ENCODE peak calls at places on chromosome 13, in nine cellular contexts. V is spleen; G is heart right ventricle; X is ovary; K is neural progenitor cell; D is sigmoid colon; C is effector memory CD4-positive, alpha-beta T cell; E is naive thymus-derived CD4-positive, alpha-beta T cell; S is astrocyte. J is an unnamed sample.
A peak's percentile ranks its signal among the peaks of the same experiment; 100 is the strongest.

GRCh38 chr13:84137292-84137691 is 255.0 kb upstream of the SLITRK1 start:
- DNase-seq in D (no peak), V (peak; percentile 56), G (no peak), E (peak; percentile 57), X (no peak), K (no peak), C (peak; percentile 37), S (peak; percentile 37), J (no peak)

GRCh38 chr13:68304287-68304893 is 1074.3 kb upstream of the PCDH9 start:
- DNase-seq in E (no peak), D (no peak), K (peak; percentile 35), X (no peak), S (peak; percentile 1), C (no peak), V (no peak), G (no peak), J (peak; percentile 16)

GRCh38 chr13:73602295-73602694 is 531.9 kb downstream of the KLF12 start:
- DNase-seq in D (no peak), C (no peak), S (peak; percentile 34), G (no peak), K (no peak), X (no peak), V (no peak), E (no peak), J (no peak)

GRCh38 chr13:106561551-106562170 is 6.3 kb downstream of the ARGLU1 start:
- DNase-seq in G (no peak), D (no peak), V (no peak), X (no peak), K (peak; percentile 55), C (peak; percentile 13), S (peak; percentile 59), E (no peak), J (no peak)

GRCh38 chr13:80400834-80401450 is 60.0 kb upstream of the SPRY2 start:
- DNase-seq in V (no peak), S (no peak), E (no peak), X (no peak), K (no peak), D (no peak), G (no peak), C (no peak), J (no peak)

GRCh38 chr13:99909836-99910619 is 61.5 kb downstream of the ZIC5 start:
- DNase-seq in E (no peak), C (no peak), S (no peak), K (no peak), D (no peak), X (no peak), G (peak; percentile 33), V (no peak), J (no peak)

GRCh38 chr13:37211542-37211941 is 106.1 kb upstream of the CSNK1A1L start:
- DNase-seq in D (no peak), C (no peak), X (no peak), K (peak; percentile 3), V (no peak), S (no peak), G (no peak), E (no peak), J (no peak)

GRCh38 chr13:59747529-59747928 is 416.2 kb downstream of the DIAPH3 start:
- DNase-seq in X (no peak), C (no peak), S (no peak), V (no peak), K (peak; percentile 7), E (no peak), G (no peak), D (no peak), J (no peak)

GRCh38 chr13:97335488-97336134 is 98.4 kb upstream of the RAP2A start:
- DNase-seq in V (no peak), G (no peak), K (no peak), S (no peak), C (no peak), X (no peak), D (no peak), E (no peak), J (no peak)

GRCh38 chr13:27595055-27595811 is 25.1 kb downstream of the LNX2 start:
- DNase-seq in X (no peak), D (no peak), V (no peak), C (no peak), K (no peak), S (no peak), G (no peak), E (no peak), J (no peak)

GRCh38 chr13:110644892-110645521 is 29.7 kb downstream of the NAXD start:
- DNase-seq in S (peak; percentile 48), X (peak; percentile 69), V (peak; percentile 94), C (peak; percentile 11), D (peak; percentile 90), E (peak; percentile 49), G (peak; percentile 57), K (peak; percentile 93), J (peak; percentile 55)

GRCh38 chr13:80341771-80342271 is 895 bp upstream of the SPRY2 start:
- DNase-seq in E (no peak), C (no peak), V (peak; percentile 77), G (peak; percentile 51), D (peak; percentile 79), S (peak; percentile 52), K (peak; percentile 89), X (peak; percentile 44), J (no peak)

GRCh38 chr13:99990045-99990977 is 8.7 kb downstream of the ZIC2 start:
- DNase-seq in D (no peak), C (no peak), X (no peak), E (no peak), V (no peak), G (no peak), S (no peak), K (peak; percentile 63), J (no peak)

GRCh38 chr13:36251528-36251927 is 37.2 kb upstream of the SOHLH2 start:
- DNase-seq in S (no peak), X (no peak), K (no peak), E (no peak), C (no peak), V (no peak), D (no peak), G (no peak), J (no peak)

GRCh38 chr13:57527114-57527770 is 104.3 kb upstream of the PCDH17 start:
- DNase-seq in D (no peak), S (no peak), G (no peak), X (no peak), K (no peak), E (no peak), C (no peak), V (no peak), J (no peak)
- H3K4me3 ChIP-seq in D (no peak overlapping the region), S (no peak overlapping the region), G (no peak overlapping the region), X (no peak overlapping the region), K (no peak overlapping the region), E (no peak overlapping the region), C (no peak overlapping the region), V (no peak overlapping the region), J (no peak overlapping the region)

DNA sequence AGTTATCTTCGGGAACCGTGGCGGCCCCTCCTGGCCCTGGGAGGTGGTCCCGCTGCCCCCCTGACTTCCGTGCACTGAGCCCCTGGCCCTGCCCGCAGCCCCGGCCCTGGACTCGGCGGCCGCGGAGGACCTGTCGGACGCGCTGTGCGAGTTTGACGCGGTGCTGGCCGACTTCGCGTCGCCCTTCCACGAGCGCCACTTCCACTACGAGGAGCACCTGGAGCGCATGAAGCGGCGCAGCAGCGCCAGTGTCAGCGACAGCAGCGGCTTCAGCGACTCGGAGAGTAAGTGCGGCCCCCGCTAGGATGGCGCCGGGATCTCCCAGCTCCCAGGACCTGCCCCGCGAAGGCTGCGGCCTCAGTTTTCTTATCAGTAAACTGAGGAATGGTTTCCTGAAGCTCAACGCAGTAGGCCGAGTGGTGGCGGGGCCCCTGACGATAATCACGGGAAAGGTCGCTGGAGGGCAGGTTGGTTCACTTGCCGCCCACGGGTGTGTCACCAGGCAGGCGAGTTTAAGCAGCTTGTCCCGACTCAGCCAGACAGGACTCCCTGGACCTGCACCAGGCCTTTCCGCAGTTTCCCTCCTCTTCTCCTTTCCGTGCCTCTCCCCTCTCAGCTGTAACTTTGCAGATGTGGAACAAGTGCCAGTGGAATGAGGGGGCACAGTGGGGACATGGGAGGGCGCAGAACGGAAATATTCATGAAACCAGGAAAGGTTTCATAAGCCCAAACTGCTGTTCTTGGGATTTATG is 1.0 kb downstream of the RGCC start:
- DNase-seq in G (peak; percentile 41), X (no peak), D (peak; percentile 67), K (peak; percentile 54), V (peak; percentile 91), S (peak; percentile 14), C (no peak), E (peak; percentile 66), J (no peak)
- H3K27me3 ChIP-seq in G (peaks cover 33% of the 10 kb centered on the region), X (no peaks in the 10 kb centered on the region), D (peaks cover 67% of the 10 kb centered on the region), K (peaks cover 98% of the 10 kb centered on the region), V (peaks cover 22% of the 10 kb centered on the region), S (peaks cover 26% of the 10 kb centered on the region), C (no peaks in the 10 kb centered on the region), E (no peaks in the 10 kb centered on the region), J (peaks cover 33% of the 10 kb centered on the region)

GRCh38 chr13:101726681-101727080 is 274.2 kb downstream of the ITGBL1 start:
- DNase-seq in V (no peak), S (no peak), G (no peak), C (no peak), D (no peak), K (no peak), E (no peak), X (no peak), J (no peak)

GRCh38 chr13:101730420-101731000 is 278.0 kb downstream of the ITGBL1 start:
- DNase-seq in V (no peak), G (no peak), E (no peak), C (no peak), S (no peak), K (no peak), D (no peak), X (no peak), J (no peak)

GRCh38 chr13:101727118-101727517 is 274.6 kb downstream of the ITGBL1 start:
- DNase-seq in K (no peak), V (no peak), G (no peak), D (no peak), E (no peak), C (no peak), S (no peak), X (no peak), J (no peak)

GRCh38 chr13:101728615-101729014 is 276.1 kb downstream of the ITGBL1 start:
- DNase-seq in D (no peak), G (no peak), X (no peak), V (no peak), K (no peak), S (no peak), C (no peak), E (no peak), J (no peak)

GRCh38 chr13:101728021-101728420 is 275.5 kb downstream of the ITGBL1 start:
- DNase-seq in D (no peak), X (no peak), K (no peak), C (no peak), G (no peak), S (no peak), V (no peak), E (no peak), J (no peak)
- H3K27ac ChIP-seq in D (no peak overlapping the region), X (no peak overlapping the region), K (no peak overlapping the region), C (no peak overlapping the region), G (no peak overlapping the region), S (no peak overlapping the region), V (no peak overlapping the region), E (no peak overlapping the region), J (no peak overlapping the region)

DNA sequence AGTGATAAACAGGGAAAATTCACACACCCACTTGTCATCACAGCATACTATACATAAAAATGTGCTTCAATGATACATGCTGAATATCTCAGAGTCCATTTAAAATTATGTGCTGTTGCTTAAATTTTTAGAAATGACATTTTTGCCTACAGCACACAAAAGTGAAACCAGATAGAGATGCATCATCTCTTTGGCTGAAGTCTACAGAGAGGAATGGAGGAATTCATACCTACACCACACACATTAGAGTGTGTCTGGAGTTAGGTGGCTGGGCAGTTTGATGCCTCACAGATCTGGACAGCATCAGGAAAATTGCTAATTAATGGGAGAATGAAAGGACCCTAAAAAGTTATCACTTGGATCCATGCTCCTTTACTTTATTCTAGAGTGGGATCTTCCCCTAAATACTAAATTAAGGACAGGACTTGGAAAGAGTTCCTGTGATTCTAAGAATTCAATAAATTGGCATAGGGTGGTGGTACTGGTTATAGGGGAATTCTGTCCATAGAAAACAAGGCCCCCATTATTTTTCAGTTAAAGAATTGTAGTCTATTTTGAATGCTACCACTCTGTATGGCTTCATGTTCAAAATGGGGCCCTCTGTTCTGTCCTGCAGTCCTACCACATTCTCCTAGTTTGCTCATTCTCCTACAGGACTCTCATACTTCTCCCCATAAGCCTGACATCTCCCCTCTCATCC is 41.3 kb downstream of the RCBTB2 start:
- DNase-seq in V (no peak), S (no peak), E (no peak), C (no peak), G (no peak), K (no peak), X (no peak), D (no peak), J (no peak)
- H3K4me3 ChIP-seq in V (peak overlapping the region; percentile 30), S (no peak overlapping the region), E (peak overlapping the region; percentile 73), C (peak overlapping the region; percentile 45), G (no peak overlapping the region), K (no peak overlapping the region), X (no peak overlapping the region), D (no peak overlapping the region), J (no peak overlapping the region)